ENCODE peak calls at places on chromosomes 3 and 15, in four cellular contexts. X, C, Z and R are unnamed samples.

GRCh38 chr15:85100186-85100937 is 118.7 kb downstream of the PDE8A start:
- DNase-seq in X (no peak), C (no peak), Z (peak; percentile 24), R (no peak)

GRCh38 chr15:39140060-39140604 is 440.7 kb upstream of the THBS1 start:
- DNase-seq in X (no peak), C (no peak), Z (no peak), R (no peak)

GRCh38 chr3:51681453-51681852 is 10.4 kb downstream of the TEX264 start:
- DNase-seq in X (no peak), C (no peak), Z (peak; percentile 75), R (peak; percentile 23)

GRCh38 chr3:155001289-155002007 is 78.7 kb upstream of the MME start:
- DNase-seq in X (no peak), C (no peak), Z (no peak), R (no peak)

GRCh38 chr3:77048186-77048585 is 8.3 kb downstream of the ROBO2 start:
- DNase-seq in X (no peak), C (no peak), Z (no peak), R (no peak)

GRCh38 chr3:126105691-126106187 is 21.8 kb upstream of the SLC41A3 start:
- DNase-seq in X (no peak), C (no peak), Z (no peak), R (peak; percentile 36)

GRCh38 chr3:195236801-195237570 is 34.0 kb downstream of the XXYLT1 start:
- DNase-seq in X (no peak), C (peak; percentile 26), Z (no peak), R (no peak)

GRCh38 chr3:147620906-147621305 is 211.7 kb downstream of the ZIC1 start:
- DNase-seq in X (no peak), C (no peak), Z (no peak), R (no peak)

GRCh38 chr15:101121511-101122090 is 130.2 kb downstream of the CHSY1 start:
- DNase-seq in X (peak; percentile 48), C (peak; percentile 83), Z (peak; percentile 69), R (peak; percentile 53)

GRCh38 chr3:140386357-140387100 is 291.3 kb upstream of the TRIM42 start:
- DNase-seq in X (no peak), C (no peak), Z (no peak), R (no peak)

GRCh38 chr3:49723301-49723630 is 485 bp downstream of the GMPPB start:
- DNase-seq in X (no peak), C (peak; percentile 73), Z (peak; percentile 78), R (peak; percentile 81)

GRCh38 chr15:96626936-96627577 is 296.6 kb downstream of the NR2F2 start:
- DNase-seq in X (peak; percentile 9), C (peak; percentile 62), Z (no peak), R (no peak)

GRCh38 chr15:64911317-64912186 is at the start of gene ANKDD1A:
- DNase-seq in X (peak; percentile 62), C (peak; percentile 78), Z (peak; percentile 59), R (peak; percentile 20)

GRCh38 chr15:57079446-57079845 is 161.0 kb downstream of the TCF12 start:
- DNase-seq in X (no peak), C (no peak), Z (no peak), R (no peak)

GRCh38 chr3:50665603-50666115 is 9.1 kb upstream of the DOCK3 start:
- DNase-seq in X (no peak), C (no peak), Z (no peak), R (no peak)

GRCh38 chr15:34314491-34314890 is 23.1 kb downstream of the SLC12A6 start:
- DNase-seq in X (no peak), C (no peak), Z (no peak), R (no peak)

GRCh38 chr3:50830451-50830850 is 155.7 kb downstream of the DOCK3 start:
- DNase-seq in X (no peak), C (no peak), Z (no peak), R (no peak)